ENCODE peak calls at places on chromosomes 16 and 17, in ten cellular contexts. B is Caco-2; Q is gastrocnemius medialis; I is AG04449; A is cardiac fibroblast; U is pancreas; N is CD8-positive, alpha-beta T cell; R is AG10803; S is mucosa of descending colon; Y is stomach. Z is an unnamed sample.

GRCh38 chr16:57029161-57030160 is 40.1 kb downstream of the NLRC5 start:
- DNase-seq in B (no peak), Q (no peak), I (no peak), A (no peak), U (no peak), N (no peak), R (peak), S (no peak), Y (no peak), Z (no peak)

GRCh38 chr17:79813826-79814623 is 17.1 kb upstream of the CBX8 start:
- DNase-seq in B (no peak), Q (no peak), I (no peak), A (no peak), U (no peak), N (no peak), R (no peak), S (no peak), Y (no peak), Z (no peak)

GRCh38 chr17:27294689-27295630 is 1.0 kb downstream of the WSB1 start:
- DNase-seq in B (peak), Q (peak), I (no peak), A (peak), U (no peak), N (peak), R (peak), S (no peak), Y (peak), Z (peak)

GRCh38 chr17:69477204-69477899 is 62.9 kb downstream of the MAP2K6 start:
- DNase-seq in B (peak), Q (no peak), I (no peak), A (no peak), U (no peak), N (no peak), R (no peak), S (no peak), Y (no peak), Z (no peak)

GRCh38 chr17:50657627-50658026 is 22.9 kb downstream of the ABCC3 start:
- DNase-seq in B (no peak), Q (no peak), I (no peak), A (no peak), U (no peak), N (no peak), R (no peak), S (peak), Y (no peak), Z (no peak)

GRCh38 chr17:78990349-78991016 is 10.8 kb upstream of the LGALS3BP start:
- DNase-seq in B (no peak), Q (no peak), I (no peak), A (no peak), U (peak), N (no peak), R (no peak), S (peak), Y (no peak), Z (peak)

GRCh38 chr17:11805952-11806351 is 191.3 kb downstream of the ZNF18 start:
- DNase-seq in B (no peak), Q (no peak), I (no peak), A (no peak), U (no peak), N (no peak), R (no peak), S (no peak), Y (no peak), Z (no peak)

GRCh38 chr17:10243905-10244844 is 45.8 kb upstream of the GAS7 start:
- DNase-seq in B (no peak), Q (no peak), I (no peak), A (peak), U (no peak), N (no peak), R (peak), S (no peak), Y (no peak), Z (peak)

GRCh38 chr17:14547556-14547955 is 246.7 kb downstream of the HS3ST3B1 start:
- DNase-seq in B (no peak), Q (no peak), I (no peak), A (no peak), U (no peak), N (no peak), R (no peak), S (no peak), Y (no peak), Z (no peak)

GRCh38 chr17:48051706-48052486 is 3.7 kb downstream of the NFE2L1 start:
- DNase-seq in B (no peak), Q (peak), I (peak), A (peak), U (no peak), N (no peak), R (peak), S (no peak), Y (peak), Z (peak)
- TF ChIP-seq CTCF in B (no peak), Q (peak), I (no peak), A (peak), U (no peak), N (no peak), R (no peak), S (no peak), Y (no peak), Z (no peak)

GRCh38 chr17:16974569-16975265 is 2.8 kb upstream of the TNFRSF13B start:
- DNase-seq in B (no peak), Q (no peak), I (no peak), A (no peak), U (no peak), N (no peak), R (no peak), S (no peak), Y (no peak), Z (peak)
- H3K4me3 ChIP-seq in B (no peak), Q (no peak), I (no peak), A (no peak), U (no peak), N (no peak), R (no peak), S (no peak), Y (no peak), Z (no peak)

DNA sequence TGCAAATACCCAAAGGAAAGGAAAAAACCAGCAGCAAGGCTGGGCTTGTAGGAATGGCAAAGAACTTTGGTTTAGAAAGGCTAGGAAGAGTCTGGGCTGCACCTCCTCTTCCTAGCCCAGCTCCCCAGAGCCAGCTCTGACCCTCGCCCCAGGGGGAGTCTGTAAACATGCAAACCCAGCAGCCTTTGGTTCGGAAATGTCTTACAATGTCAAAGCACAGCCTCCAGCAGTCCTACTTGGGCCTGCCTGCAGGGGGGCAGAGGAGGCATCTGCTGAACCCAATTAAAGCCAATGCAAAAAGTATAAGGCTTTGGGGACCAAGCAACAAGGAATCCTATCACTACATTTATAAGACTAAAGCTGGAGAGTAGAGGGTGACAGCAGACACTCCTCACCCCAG is 5.0 kb upstream of the FTSJ3 start:
- DNase-seq in B (no peak), Q (no peak), I (no peak), A (no peak), U (no peak), N (no peak), R (no peak), S (no peak), Y (no peak), Z (no peak)
- TF ChIP-seq CTCF in B (no peak), Q (no peak), I (no peak), A (no peak), U (no peak), N (peak), R (peak), S (no peak), Y (no peak), Z (no peak)

DNA sequence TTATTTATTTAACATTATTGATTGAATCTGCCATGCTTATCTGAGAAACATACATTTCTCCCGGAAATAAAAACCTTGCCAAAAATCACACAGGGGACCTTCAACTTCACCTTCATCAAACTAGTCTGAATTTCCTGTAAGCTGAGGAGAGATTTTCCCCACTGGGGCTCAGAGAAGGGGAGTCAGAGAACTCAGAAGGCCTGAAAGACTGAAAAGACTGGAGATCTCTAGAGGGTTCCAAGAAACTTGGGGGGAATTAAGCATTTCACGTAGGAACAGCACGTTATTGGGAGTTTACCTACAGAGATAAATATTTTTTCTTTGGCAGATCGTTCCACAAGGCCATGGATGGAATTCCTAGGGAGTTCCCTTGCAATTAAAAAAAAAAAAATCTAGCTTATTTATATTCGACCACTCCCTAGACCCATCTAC is 528 bp upstream of the NOL11 start:
- DNase-seq in B (no peak), Q (no peak), I (no peak), A (no peak), U (no peak), N (no peak), R (peak), S (no peak), Y (no peak), Z (no peak)
- H3K4me3 ChIP-seq in B (peak), Q (peak), I (peak), A (peak), U (peak), N (peak), R (peak), S (peak), Y (peak), Z (peak)

GRCh38 chr17:946510-947236 is 32.9 kb downstream of the NXN start:
- DNase-seq in B (no peak), Q (no peak), I (no peak), A (no peak), U (no peak), N (no peak), R (no peak), S (no peak), Y (no peak), Z (no peak)

GRCh38 chr17:948284-948852 is 31.2 kb downstream of the NXN start:
- DNase-seq in B (peak), Q (no peak), I (no peak), A (no peak), U (no peak), N (no peak), R (peak), S (no peak), Y (no peak), Z (peak)

GRCh38 chr17:949623-950338 is 29.8 kb downstream of the NXN start:
- DNase-seq in B (no peak), Q (no peak), I (no peak), A (no peak), U (no peak), N (no peak), R (no peak), S (no peak), Y (no peak), Z (no peak)

GRCh38 chr17:945672-946071 is 33.9 kb downstream of the NXN start:
- DNase-seq in B (no peak), Q (no peak), I (no peak), A (no peak), U (no peak), N (no peak), R (no peak), S (no peak), Y (no peak), Z (no peak)

DNA sequence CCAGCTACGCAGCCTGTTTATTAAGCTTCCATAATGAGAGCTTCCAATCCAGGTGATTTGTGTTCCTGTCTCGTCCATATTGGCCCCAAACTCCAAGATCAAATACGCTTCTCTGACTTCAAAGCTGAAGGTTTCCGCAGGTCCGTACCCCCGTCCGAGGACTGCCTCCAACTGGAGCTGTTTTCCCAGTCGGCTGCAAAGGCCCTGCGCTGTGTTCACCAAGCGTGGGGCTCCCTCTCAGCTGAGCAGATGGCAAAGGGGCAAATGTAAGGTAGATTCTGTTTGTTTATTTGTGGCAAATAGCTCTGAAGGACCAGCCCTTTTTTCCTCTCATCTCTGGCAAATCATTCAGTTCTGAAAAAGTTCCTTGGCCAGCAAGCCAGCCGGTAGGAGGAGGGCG is 35.3 kb downstream of the NXN start:
- DNase-seq in B (no peak), Q (no peak), I (no peak), A (no peak), U (no peak), N (no peak), R (no peak), S (no peak), Y (no peak), Z (no peak)
- TF ChIP-seq CTCF in B (no peak), Q (no peak), I (no peak), A (no peak), U (no peak), N (no peak), R (no peak), S (no peak), Y (no peak), Z (no peak)